ENCODE peak calls at places on chromosomes 5 and 9, in eight cellular contexts. N is kidney, H is cardiac fibroblast, G is A549, L is left lung, T is uterus, Y is NB4, S is heart right ventricle. C is an unnamed sample.

GRCh38 chr5:79621056-79621455 is 8.8 kb downstream of the TENT2 start:
- DNase-seq in L (no peak), Y (no peak), G (no peak), N (no peak), S (no peak), H (peak), T (no peak), C (no peak)

GRCh38 chr5:54309751-54310432 is 481 bp downstream of the ARL15 start:
- DNase-seq in T (peak), G (peak), L (peak), H (peak), S (peak), N (peak), Y (peak), C (no peak)

GRCh38 chr5:23466401-23466886 is 41.0 kb upstream of the PRDM9 start:
- DNase-seq in S (no peak), L (no peak), H (peak), Y (peak), G (peak), T (no peak), N (no peak), C (no peak)

GRCh38 chr9:128787583-128788156 is 617 bp downstream of the TBC1D13 start:
- DNase-seq in T (no peak), N (no peak), S (no peak), G (peak), Y (peak), L (peak), H (peak), C (no peak)

GRCh38 chr5:179436321-179437122 is 91.3 kb upstream of the ADAMTS2 start:
- DNase-seq in S (no peak), L (no peak), Y (no peak), T (no peak), G (no peak), H (no peak), N (no peak), C (no peak)

GRCh38 chr5:136012041-136012804 is 16.6 kb upstream of the TGFBI start:
- DNase-seq in S (no peak), N (no peak), T (no peak), H (peak), Y (peak), G (peak), L (no peak), C (no peak)

GRCh38 chr5:139037732-139038131 is 160.4 kb downstream of the SIL1 start:
- DNase-seq in H (peak), S (no peak), N (no peak), G (no peak), Y (no peak), T (no peak), L (no peak), C (no peak)

GRCh38 chr9:110303136-110303535 is 34.5 kb downstream of the TXNDC8 start:
- DNase-seq in N (no peak), Y (peak), T (no peak), L (no peak), H (peak), G (no peak), S (no peak), C (peak)

GRCh38 chr9:104858271-104858670 is 69.7 kb downstream of the ABCA1 start:
- DNase-seq in S (no peak), G (no peak), Y (no peak), L (no peak), N (no peak), T (no peak), H (peak), C (peak)

GRCh38 chr9:99490736-99491135 is 268.7 kb downstream of the SEC61B start:
- DNase-seq in Y (no peak), H (no peak), N (no peak), S (no peak), G (no peak), T (no peak), L (no peak), C (no peak)

GRCh38 chr5:173753307-173754168 is 134.6 kb upstream of the CPEB4 start:
- DNase-seq in Y (no peak), T (no peak), G (no peak), H (no peak), N (no peak), L (no peak), S (peak), C (peak)

GRCh38 chr5:119631660-119632059 is 2.3 kb downstream of the FAM170A start:
- DNase-seq in S (no peak), L (no peak), G (no peak), T (no peak), Y (no peak), N (no peak), H (no peak), C (no peak)

GRCh38 chr5:34044950-34045525 is 2.0 kb upstream of the C1QTNF3 start:
- DNase-seq in T (no peak), G (no peak), S (no peak), H (peak), Y (no peak), L (no peak), N (no peak), C (no peak)

GRCh38 chr5:142924135-142924883 is 154.1 kb downstream of the ARHGAP26 start:
- DNase-seq in Y (peak), H (peak), N (no peak), G (peak), L (no peak), S (no peak), T (no peak), C (no peak)

GRCh38 chr9:129442791-129443511 is 177.9 kb downstream of the C9orf50 start:
- DNase-seq in T (no peak), G (no peak), S (no peak), N (no peak), Y (no peak), L (no peak), H (no peak), C (no peak)

GRCh38 chr5:59917121-59917520 is 23.6 kb upstream of the PDE4D start:
- DNase-seq in Y (peak), H (no peak), N (no peak), L (no peak), S (no peak), T (no peak), G (no peak), C (no peak)

GRCh38 chr9:129757045-129757444 is 4.2 kb upstream of the PTGES start:
- DNase-seq in L (no peak), T (no peak), Y (peak), G (no peak), S (no peak), H (no peak), N (no peak), C (no peak)

GRCh38 chr5:118984602-118985001 is 3.7 kb downstream of the DTWD2 start:
- DNase-seq in T (no peak), N (no peak), Y (no peak), L (no peak), S (no peak), G (no peak), H (peak), C (peak)

GRCh38 chr5:67465556-67466206 is 269.1 kb upstream of the CD180 start:
- DNase-seq in S (no peak), H (no peak), G (no peak), N (no peak), L (no peak), Y (no peak), T (peak), C (peak)

DNA sequence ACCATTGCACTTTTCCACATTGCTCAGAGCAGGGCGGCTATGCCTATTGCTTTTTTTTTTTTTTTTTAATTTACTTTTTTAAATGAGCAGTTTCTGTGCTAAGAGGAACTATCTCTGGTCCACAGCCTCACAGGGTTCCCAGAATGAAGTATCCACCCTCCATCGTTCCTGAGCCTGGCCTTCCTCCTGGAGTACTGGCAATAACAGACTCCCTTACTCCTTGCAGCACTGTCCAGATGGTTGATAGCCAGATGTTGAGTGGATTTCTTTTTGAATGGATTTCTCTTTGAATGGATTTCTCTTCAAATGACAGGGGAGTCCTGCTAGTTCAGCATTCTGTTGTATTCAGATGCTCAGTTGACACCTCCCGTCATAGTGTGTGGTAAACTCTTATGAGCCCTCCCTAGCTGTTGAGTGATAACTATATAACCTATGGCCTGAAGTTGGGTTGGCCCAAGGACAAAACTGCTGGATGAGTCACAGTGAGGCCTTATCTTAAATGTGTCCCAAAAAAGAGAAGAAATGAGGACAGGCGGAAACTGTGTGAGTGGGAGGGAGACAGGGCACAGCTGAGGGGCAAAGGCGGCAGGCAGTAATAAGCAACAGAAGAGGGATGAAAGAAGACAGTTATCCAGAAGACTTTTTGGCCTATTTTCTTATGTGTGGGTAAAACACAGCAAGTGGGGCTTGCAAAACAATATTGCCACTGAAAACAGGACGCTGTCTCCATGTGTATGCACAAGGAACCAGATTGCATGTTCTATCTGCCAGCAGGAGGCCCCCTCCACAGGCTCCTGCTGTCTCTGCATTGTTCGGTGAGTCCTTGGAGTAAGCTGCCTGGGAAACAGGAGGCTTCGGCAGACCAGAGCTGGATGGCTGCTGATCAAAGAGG is 209.5 kb upstream of the S1PR3 start:
- DNase-seq in L (no peak), S (peak), Y (peak), T (peak), G (no peak), N (peak), H (peak), C (no peak)
- TF ChIP-seq CTCF in L (no peak), S (peak), Y (peak), T (peak), G (no peak), N (peak), H (peak), C (peak)

DNA sequence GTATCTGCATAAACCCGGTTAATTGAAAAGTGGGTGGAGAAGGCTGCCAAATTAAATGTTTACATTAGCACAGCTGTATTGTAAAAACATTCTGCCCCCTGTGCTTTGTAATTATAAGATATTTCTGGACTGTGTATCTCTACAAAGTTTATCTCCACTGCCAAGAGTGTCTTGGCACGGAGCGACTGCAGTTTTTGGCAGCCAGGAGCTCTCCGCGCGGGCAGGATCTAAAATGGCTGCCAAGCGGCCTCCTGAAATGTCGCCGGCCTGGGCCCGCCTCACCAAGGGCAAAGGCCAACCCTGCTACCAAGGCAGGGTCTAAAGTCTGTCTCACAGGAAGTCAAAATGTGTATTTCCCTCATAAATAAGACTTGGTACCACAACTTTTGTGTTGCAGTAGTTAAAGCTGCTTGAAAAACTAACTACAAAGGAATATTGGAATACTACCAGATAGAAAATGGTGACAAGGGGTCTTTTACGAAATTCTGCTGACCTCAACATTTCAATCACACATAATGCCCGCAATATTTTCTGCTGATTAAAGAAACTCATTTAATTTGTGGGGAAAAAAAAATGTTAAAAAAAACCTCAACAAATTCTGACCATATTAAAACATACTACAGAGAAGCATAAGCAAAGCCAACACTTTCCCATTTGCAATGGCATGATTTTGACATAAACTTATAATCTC is 110.4 kb downstream of the NFIB start:
- DNase-seq in Y (no peak), T (peak), L (peak), H (peak), N (no peak), S (peak), G (no peak), C (no peak)
- H3K4me3 ChIP-seq in Y (no peak), T (no peak), L (no peak), H (no peak), N (no peak), S (no peak), G (no peak), C (no peak)

DNA sequence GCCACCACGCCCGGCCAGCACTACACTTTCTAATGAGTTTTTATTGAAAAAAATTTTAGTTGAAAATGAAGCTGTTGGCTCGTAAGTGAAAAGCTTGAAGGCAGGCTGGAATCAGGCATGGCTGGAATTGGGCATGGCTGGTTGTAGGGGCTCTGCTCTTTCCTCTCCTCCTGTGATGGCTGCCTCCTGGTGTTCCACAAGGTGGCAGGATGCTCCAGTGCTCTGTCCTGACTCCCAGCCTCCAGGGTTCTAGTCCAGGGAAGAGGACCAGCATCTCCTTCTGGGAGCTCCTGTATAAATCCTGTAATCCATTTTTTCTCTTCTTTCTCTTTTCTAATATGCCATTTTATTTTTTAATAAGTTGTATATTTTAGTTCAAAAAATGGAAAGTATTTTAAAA is 57.2 kb upstream of the DHFR start:
- DNase-seq in Y (peak), L (no peak), T (no peak), H (peak), G (peak), N (no peak), S (no peak), C (no peak)
- TF ChIP-seq CTCF in Y (no peak), L (no peak), T (no peak), H (peak), G (peak), N (peak), S (peak), C (peak)

GRCh38 chr9:133476941-133477340 is 2.0 kb downstream of the SLC2A6 start:
- DNase-seq in T (no peak), H (no peak), G (no peak), S (peak), N (peak), L (peak), Y (no peak), C (no peak)
- H3K4me3 ChIP-seq in T (no peak), H (peak), G (no peak), S (peak), N (no peak), L (no peak), Y (no peak), C (no peak)

C was measured in BJ.